ENCODE peak calls at places on chromosomes 12 and 14, in nine cellular contexts. Z is endothelial cell, I is right lobe of liver, T is GM10248, W is AG09309, R is retinal pigment epithelial cell, S is hepatocyte, H is tibial nerve, K is mesothelial cell of epicardium. O is an unnamed sample.

GRCh38 chr12:114430306-114430705 is 24.4 kb upstream of the TBX5 start:
- DNase-seq in K (no peak), Z (no peak), T (no peak), W (peak; percentile 83), H (no peak), S (no peak), I (no peak), R (no peak), O (no peak)

GRCh38 chr12:51823875-51824565 is 24.5 kb downstream of the FIGNL2 start:
- DNase-seq in S (peak; percentile 82), I (no peak), R (peak; percentile 27), K (no peak), H (no peak), T (no peak), W (peak; percentile 43), Z (peak; percentile 40), O (no peak)

GRCh38 chr12:47943492-47944359 is 19.7 kb upstream of the TMEM106C start:
- DNase-seq in K (no peak), W (no peak), T (no peak), H (no peak), S (no peak), I (no peak), Z (no peak), R (no peak), O (no peak)

GRCh38 chr12:92059976-92060375 is 85.7 kb downstream of the BTG1 start:
- DNase-seq in S (no peak), R (no peak), K (no peak), I (no peak), T (no peak), Z (no peak), W (peak; percentile 60), H (no peak), O (no peak)

GRCh38 chr12:5548152-5548933 is 116.4 kb downstream of the NTF3 start:
- DNase-seq in Z (no peak), H (no peak), R (no peak), I (no peak), T (no peak), K (no peak), S (peak; percentile 30), W (no peak), O (no peak)

GRCh38 chr12:25034676-25035075 is 85.8 kb upstream of the BCAT1 start:
- DNase-seq in W (no peak), H (no peak), R (no peak), S (no peak), I (no peak), K (no peak), Z (no peak), T (no peak), O (no peak)

GRCh38 chr12:68237523-68238070 is 12.0 kb upstream of the IL26 start:
- DNase-seq in T (no peak), Z (no peak), K (no peak), R (no peak), I (no peak), H (no peak), S (no peak), W (no peak), O (no peak)

GRCh38 chr14:56811596-56812363 is 1.5 kb upstream of the OTX2 start:
- DNase-seq in H (no peak), W (no peak), S (no peak), Z (peak; percentile 22), I (no peak), R (no peak), T (no peak), K (no peak), O (no peak)

GRCh38 chr12:111166779-111167540 is 201.9 kb downstream of the PHETA1 start:
- DNase-seq in R (no peak), K (no peak), I (peak; percentile 79), H (no peak), S (no peak), W (no peak), T (no peak), Z (no peak), O (no peak)

GRCh38 chr14:87800216-87800615 is 192.8 kb downstream of the GALC start:
- DNase-seq in Z (no peak), K (no peak), H (no peak), T (no peak), I (no peak), S (no peak), W (no peak), R (no peak), O (no peak)

GRCh38 chr12:131990066-131990979 is 40.6 kb downstream of the EP400 start:
- DNase-seq in W (no peak), I (no peak), Z (no peak), K (no peak), T (no peak), S (no peak), R (no peak), H (no peak), O (no peak)

GRCh38 chr12:118052324-118053070 is 8.5 kb downstream of the WSB2 start:
- DNase-seq in S (peak; percentile 89), T (no peak), R (peak; percentile 85), H (peak; percentile 83), I (peak; percentile 73), K (no peak), Z (no peak), W (peak; percentile 86), O (no peak)

GRCh38 chr12:90630006-90630405 is 325.0 kb downstream of the CCER1 start:
- DNase-seq in Z (no peak), K (no peak), R (no peak), S (no peak), H (no peak), T (no peak), W (no peak), I (no peak), O (no peak)

GRCh38 chr12:46005151-46005797 is 14.9 kb upstream of the SCAF11 start:
- DNase-seq in H (no peak), K (no peak), R (no peak), T (no peak), W (no peak), I (no peak), Z (no peak), S (no peak), O (no peak)
- TF ChIP-seq CTCF in H (peak; percentile 38), K (no peak), R (peak; percentile 44), T (peak; percentile 13), W (peak; percentile 29), I (peak; percentile 45), Z (no peak), S (peak; percentile 48), O (peak; percentile 44)

DNA sequence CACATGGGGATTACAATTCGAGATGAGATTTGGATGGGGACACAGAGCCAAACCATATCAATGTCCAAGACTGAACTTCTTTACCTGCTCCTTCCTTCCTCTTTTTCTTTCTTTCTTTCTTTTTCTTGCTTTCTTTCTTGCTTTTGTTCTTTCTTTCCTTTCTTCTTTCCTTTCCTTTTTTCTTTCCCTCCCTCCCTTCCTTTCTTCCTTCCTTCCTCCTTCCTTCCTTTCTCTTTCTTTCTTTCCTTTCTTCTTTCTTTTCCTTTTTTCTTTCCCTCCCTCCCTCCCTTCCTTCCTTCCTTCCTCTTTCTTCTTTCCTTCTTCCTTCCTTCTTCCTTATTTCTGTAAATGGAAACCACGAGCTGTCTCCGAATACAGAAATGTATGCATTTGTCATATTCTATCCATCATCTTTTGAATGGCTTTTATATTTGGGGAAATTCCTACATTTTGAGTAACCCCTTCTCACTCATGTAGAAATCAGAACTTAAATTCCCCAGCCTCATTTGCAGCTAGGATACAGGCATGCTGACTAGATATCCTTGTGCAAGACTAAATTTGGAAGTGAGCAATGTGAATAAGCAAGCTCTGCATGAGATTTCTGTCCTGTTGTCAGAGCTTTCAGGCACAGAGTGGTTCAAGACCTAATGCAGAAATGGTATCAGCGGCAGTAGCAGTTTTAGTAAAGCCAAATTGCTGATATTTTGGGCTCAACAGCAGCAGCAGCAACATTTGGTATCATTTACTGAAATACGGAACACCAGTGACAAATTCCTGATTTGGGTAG is 11.5 kb downstream of the GPR33 start:
- DNase-seq in Z (no peak), S (no peak), W (no peak), R (no peak), I (no peak), K (no peak), H (no peak), T (no peak), O (no peak)
- TF ChIP-seq CTCF in Z (no peak), S (no peak), W (no peak), R (no peak), I (no peak), K (no peak), H (no peak), T (no peak), O (no peak)

DNA sequence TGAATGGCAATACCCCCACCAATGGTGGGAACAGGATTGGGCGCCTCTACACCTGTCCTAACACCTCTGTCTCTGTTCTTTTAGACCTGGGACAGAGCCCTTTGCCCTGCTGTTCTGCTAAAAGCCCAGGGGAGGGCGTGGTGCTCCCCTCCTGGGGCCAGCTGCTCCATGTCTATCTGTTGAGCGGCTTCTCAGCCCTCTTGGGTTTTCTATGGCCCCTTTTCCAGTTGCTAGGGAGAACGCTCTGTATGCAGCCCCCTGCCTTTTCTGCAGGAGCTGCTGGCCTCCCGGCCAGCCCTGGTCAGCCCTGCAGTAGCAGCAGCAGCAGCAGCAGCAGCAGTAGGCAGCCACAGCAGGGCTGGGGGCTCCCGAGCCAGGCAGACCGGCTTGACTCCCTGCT is 1.2 kb downstream of the RTL1 start:
- DNase-seq in Z (no peak), I (no peak), T (no peak), K (no peak), H (no peak), S (peak; percentile 53), R (no peak), W (no peak), O (peak; percentile 61)
- TF ChIP-seq CTCF in Z (no peak), I (no peak), T (no peak), K (no peak), H (no peak), S (peak; percentile 46), R (peak; percentile 22), W (no peak), O (peak; percentile 66)

GRCh38 chr12:119676573-119676972 is 8.6 kb downstream of the PRKAB1 start:
- DNase-seq in W (no peak), T (no peak), R (no peak), K (no peak), H (no peak), S (no peak), Z (no peak), I (no peak), O (no peak)
- TF ChIP-seq CTCF in W (peak; percentile 11), T (no peak), R (peak; percentile 6), K (no peak), H (no peak), S (no peak), Z (no peak), I (no peak), O (no peak)

DNA sequence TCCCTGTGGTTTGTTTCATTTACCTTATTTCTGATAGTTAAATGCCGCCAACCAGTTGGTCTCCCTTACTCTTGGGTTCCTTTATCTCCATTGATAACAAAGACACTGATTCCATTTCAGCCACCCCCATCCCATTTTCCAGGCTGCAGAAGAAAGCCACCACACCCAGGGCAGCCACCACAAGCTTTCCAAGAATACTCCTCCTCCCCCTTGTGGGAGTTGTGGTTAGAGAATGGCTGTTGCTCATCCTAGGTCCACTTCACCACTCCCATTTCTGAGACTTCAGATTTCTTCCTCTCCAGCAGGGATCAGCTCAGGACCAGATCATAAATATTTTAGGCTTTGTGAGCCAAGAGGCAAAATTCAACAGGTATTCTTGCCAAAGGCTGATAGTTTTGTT is 73.9 kb downstream of the ANO4 start:
- DNase-seq in Z (no peak), R (no peak), H (no peak), W (peak; percentile 21), K (no peak), T (no peak), S (no peak), I (no peak), O (no peak)
- TF ChIP-seq CTCF in Z (no peak), R (no peak), H (no peak), W (no peak), K (no peak), T (no peak), S (no peak), I (no peak), O (no peak)